ENCODE peak calls at places on chromosomes 6 and 20, in four cellular contexts. P is IMR-90, J is H1, R is H9. I is an unnamed sample.

GRCh38 chr20:38874460-38875169 is 51.6 kb upstream of the FAM83D start:
- DNase-seq in R (no peak), P (no peak), J (no peak), I (peak)

GRCh38 chr6:72218125-72218524 is 331.8 kb downstream of the RIMS1 start:
- DNase-seq in J (peak), P (peak), R (peak), I (peak)

GRCh38 chr6:37168809-37169457 is 1.0 kb upstream of the PIM1 start:
- DNase-seq in R (no peak), J (no peak), P (no peak), I (peak)

GRCh38 chr20:13694420-13695150 is 55.9 kb upstream of the TASP1 start:
- DNase-seq in R (no peak), P (no peak), J (no peak), I (no peak)

GRCh38 chr20:34817801-34818200 is 7.7 kb downstream of the NCOA6 start:
- DNase-seq in P (no peak), R (no peak), J (no peak), I (no peak)

GRCh38 chr6:139648430-139649000 is 274.1 kb upstream of the CITED2 start:
- DNase-seq in P (no peak), R (no peak), J (no peak), I (no peak)

GRCh38 chr6:64504509-64504908 is 868.9 kb downstream of the PHF3 start:
- DNase-seq in R (no peak), P (peak), J (no peak), I (no peak)

GRCh38 chr6:22605736-22606135 is 36.4 kb downstream of the HDGFL1 start:
- DNase-seq in R (no peak), J (no peak), P (peak), I (no peak)

GRCh38 chr6:75907444-75907843 is 158.4 kb downstream of the MYO6 start:
- DNase-seq in J (no peak), R (no peak), P (no peak), I (no peak)

GRCh38 chr6:167394330-167394729 is 69.4 kb downstream of the TTLL2 start:
- DNase-seq in R (no peak), J (no peak), P (no peak), I (no peak)

GRCh38 chr20:16215056-16215455 is 358.2 kb downstream of the KIF16B start:
- DNase-seq in J (no peak), P (no peak), R (no peak), I (no peak)

GRCh38 chr6:170221753-170222400 is 69.0 kb downstream of the DLL1 start:
- DNase-seq in R (peak), P (no peak), J (no peak), I (no peak)

GRCh38 chr6:1838604-1839003 is 228.9 kb downstream of the FOXC1 start:
- DNase-seq in R (no peak), J (no peak), P (peak), I (peak)

GRCh38 chr6:119138906-119139541 is 60.6 kb upstream of the FAM184A start:
- DNase-seq in R (no peak), J (no peak), P (no peak), I (no peak)

GRCh38 chr6:76742919-76743318 is 670.5 kb upstream of the IMPG1 start:
- DNase-seq in R (no peak), P (no peak), J (no peak), I (no peak)

GRCh38 chr6:158848441-158848840 is 29.3 kb upstream of the EZR start:
- DNase-seq in P (no peak), R (no peak), J (no peak), I (no peak)

GRCh38 chr6:122429328-122429727 is 29.9 kb downstream of the HSF2 start:
- DNase-seq in R (no peak), P (no peak), J (no peak), I (no peak)

GRCh38 chr6:93859964-93860363 is 440.6 kb upstream of the EPHA7 start:
- DNase-seq in R (no peak), J (no peak), P (no peak), I (peak)

GRCh38 chr6:156781882-156782631 is 4.9 kb downstream of the ARID1B start:
- DNase-seq in R (no peak), J (no peak), P (no peak), I (no peak)

GRCh38 chr6:27096834-27097511 is 150.5 kb upstream of the PRSS16 start:
- DNase-seq in J (peak), R (peak), P (peak), I (peak)

GRCh38 chr20:54167909-54168872 is 5.6 kb downstream of the CYP24A1 start:
- DNase-seq in J (no peak), P (peak), R (no peak), I (no peak)

DNA sequence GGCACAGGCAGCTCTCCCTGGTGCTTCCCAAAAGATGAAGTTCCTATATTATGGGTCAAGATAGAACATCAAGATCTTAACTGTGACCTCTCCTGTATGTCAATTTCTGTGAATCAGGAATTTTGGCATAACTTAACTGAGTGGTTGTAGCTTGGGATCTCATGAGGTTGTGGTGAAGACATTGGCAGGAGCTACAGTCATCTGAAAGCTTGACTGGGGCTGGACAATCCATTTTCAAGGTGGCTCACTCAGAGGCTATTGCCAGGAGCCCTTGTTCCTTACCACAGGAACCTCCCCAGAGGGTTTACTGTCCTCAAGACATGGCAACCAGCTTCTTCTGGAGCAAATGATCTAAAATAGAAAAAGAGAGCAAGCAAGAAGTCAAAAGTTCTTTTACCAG is 252.2 kb downstream of the ADGB start:
- DNase-seq in R (no peak), J (no peak), P (no peak), I (no peak)
- H2BK5ac ChIP-seq in R (no peak), J (no peak), P (no peak), I (no peak)

GRCh38 chr20:10511166-10511506 is 76.0 kb downstream of the SLX4IP start:
- DNase-seq in R (no peak), P (no peak), J (no peak), I (no peak)

GRCh38 chr20:10508468-10509251 is 73.6 kb downstream of the SLX4IP start:
- DNase-seq in P (peak), R (no peak), J (no peak), I (peak)

GRCh38 chr20:10510216-10510615 is 75.1 kb downstream of the SLX4IP start:
- DNase-seq in R (no peak), J (no peak), P (no peak), I (no peak)

GRCh38 chr20:10508060-10508459 is 73.0 kb downstream of the SLX4IP start:
- DNase-seq in R (no peak), P (peak), J (no peak), I (no peak)

GRCh38 chr20:10509411-10509810 is 74.3 kb downstream of the SLX4IP start:
- DNase-seq in P (no peak), R (no peak), J (no peak), I (no peak)
- H3K27ac ChIP-seq in P (no peak), R (no peak), J (no peak), I (no peak)

DNA sequence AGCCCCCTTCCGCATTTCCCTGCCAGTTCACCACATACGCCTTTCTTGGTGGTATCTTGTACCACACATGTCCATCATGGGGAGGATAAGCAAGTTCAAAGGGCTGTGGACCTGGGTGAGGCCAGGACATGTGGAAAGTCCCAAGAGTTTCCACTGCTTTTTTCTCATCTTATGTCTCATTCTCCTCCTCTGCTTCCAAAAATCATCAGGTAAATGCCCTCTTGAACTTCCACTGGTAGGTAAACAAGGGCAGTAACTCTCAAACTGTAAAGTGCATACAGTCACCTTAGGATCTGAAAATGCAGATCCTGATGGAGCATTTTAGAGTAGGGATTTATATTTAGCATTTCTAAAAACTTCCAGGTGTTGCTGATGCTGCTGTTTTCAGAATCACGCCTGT is 7.9 kb upstream of the SIRT5 start:
- DNase-seq in J (no peak), R (no peak), P (no peak), I (no peak)
- H3K56ac ChIP-seq in J (no peak), R (no peak), P (no peak), I (no peak)

GRCh38 chr6:19803331-19804330 is 33.5 kb upstream of the ID4 start:
- DNase-seq in P (peak), J (no peak), R (no peak), I (no peak)

GRCh38 chr6:19802656-19803055 is 34.5 kb upstream of the ID4 start:
- DNase-seq in R (no peak), J (no peak), P (no peak), I (no peak)

GRCh38 chr6:19806971-19807396 is 30.2 kb upstream of the ID4 start:
- DNase-seq in R (no peak), P (no peak), J (no peak), I (no peak)

GRCh38 chr6:19805146-19805515 is 32.0 kb upstream of the ID4 start:
- DNase-seq in R (no peak), P (peak), J (no peak), I (peak)

GRCh38 chr6:19804362-19805145 is 32.6 kb upstream of the ID4 start:
- DNase-seq in R (peak), J (peak), P (peak), I (peak)
- H2BK5ac ChIP-seq in R (no peak), J (peak), P (peak), I (peak)